ENCODE peak calls at places on chromosomes 5 and 9, in five cellular contexts. H is A673, M is uterus, B is Peyer's patch, O is GM12865. Z is an unnamed sample.
A peak's percentile ranks its signal among the peaks of the same experiment; 100 is the strongest.

GRCh38 chr9:89937051-89937450 is 332.2 kb downstream of the GADD45G start:
- DNase-seq in H (no peak), M (no peak), B (no peak), O (no peak), Z (no peak)

GRCh38 chr9:89969156-89969566 is 364.3 kb downstream of the GADD45G start:
- DNase-seq in H (no peak), M (no peak), B (no peak), O (no peak), Z (no peak)

GRCh38 chr5:148858106-148858505 is 31.7 kb downstream of the ADRB2 start:
- DNase-seq in H (no peak), M (no peak), B (no peak), O (no peak), Z (no peak)

GRCh38 chr9:133129001-133129799 is 8.2 kb upstream of the RALGDS start:
- DNase-seq in H (no peak), M (no peak), B (no peak), O (no peak), Z (no peak)

GRCh38 chr9:87766697-87767096 is 40.8 kb downstream of the CTSL start:
- DNase-seq in H (no peak), M (no peak), B (no peak), O (no peak), Z (no peak)

GRCh38 chr9:84791608-84792007 is 122.1 kb downstream of the NTRK2 start:
- DNase-seq in H (no peak), M (no peak), B (no peak), O (no peak), Z (no peak)

GRCh38 chr9:97365634-97366033 is 46.3 kb upstream of the TDRD7 start:
- DNase-seq in H (no peak), M (no peak), B (no peak), O (no peak), Z (no peak)

GRCh38 chr5:1827410-1828397 is 26.5 kb downstream of the NDUFS6 start:
- DNase-seq in H (peak; percentile 12), M (no peak), B (peak; percentile 51), O (no peak), Z (no peak)

GRCh38 chr9:69371001-69371400 is 46.0 kb downstream of the ENTREP1 start:
- DNase-seq in H (no peak), M (no peak), B (no peak), O (no peak), Z (no peak)

GRCh38 chr5:179858241-179858585 is 404 bp downstream of the MRNIP start:
- DNase-seq in H (no peak), M (no peak), B (peak; percentile 69), O (peak; percentile 64), Z (peak; percentile 26)

GRCh38 chr9:108377881-108378280 is 477.9 kb downstream of the ACTL7B start:
- DNase-seq in H (no peak), M (no peak), B (no peak), O (no peak), Z (no peak)

GRCh38 chr9:106035810-106036209 is 341.5 kb downstream of the TMEM38B start:
- DNase-seq in H (no peak), M (no peak), B (no peak), O (no peak), Z (no peak)

GRCh38 chr5:39605966-39606591 is 181.3 kb upstream of the DAB2 start:
- DNase-seq in H (no peak), M (no peak), B (no peak), O (no peak), Z (no peak)

GRCh38 chr5:97085126-97085786 is 57.2 kb downstream of the LIX1 start:
- DNase-seq in H (no peak), M (no peak), B (no peak), O (no peak), Z (no peak)

GRCh38 chr5:159805021-159805420 is 111.3 kb upstream of the ADRA1B start:
- DNase-seq in H (no peak), M (no peak), B (no peak), O (no peak), Z (no peak)

GRCh38 chr9:132991351-132992300 is 13.1 kb downstream of the GFI1B start:
- DNase-seq in H (no peak), M (no peak), B (peak; percentile 43), O (peak; percentile 27), Z (no peak)

GRCh38 chr9:107090218-107090617 is 192.9 kb upstream of the RAD23B start:
- DNase-seq in H (no peak), M (no peak), B (no peak), O (no peak), Z (no peak)

GRCh38 chr9:37976714-37977477 is 73.0 kb upstream of the SLC25A51 start:
- DNase-seq in H (no peak), M (peak; percentile 35), B (no peak), O (no peak), Z (no peak)

GRCh38 chr9:29203216-29203930 is 1630.1 kb upstream of the C9orf72 start:
- DNase-seq in H (peak; percentile 71), M (no peak), B (no peak), O (no peak), Z (no peak)

GRCh38 chr5:112626715-112627114 is 111.0 kb upstream of the APC start:
- DNase-seq in H (no peak), M (no peak), B (no peak), O (no peak), Z (no peak)

GRCh38 chr5:37838933-37839341 is 904 bp downstream of the GDNF start:
- DNase-seq in H (peak; percentile 31), M (no peak), B (no peak), O (no peak), Z (no peak)

GRCh38 chr9:111821006-111821528 is 26.3 kb upstream of the SHOC1 start:
- DNase-seq in H (no peak), M (no peak), B (no peak), O (no peak), Z (no peak)

GRCh38 chr9:69168709-69169217 is 5.3 kb upstream of the TJP2 start:
- DNase-seq in H (no peak), M (no peak), B (peak; percentile 73), O (peak; percentile 78), Z (no peak)

GRCh38 chr5:50963647-50964584 is 297.5 kb downstream of the PARP8 start:
- DNase-seq in H (peak; percentile 19), M (no peak), B (no peak), O (no peak), Z (no peak)

GRCh38 chr5:9361835-9362234 is 184.0 kb downstream of the SEMA5A start:
- DNase-seq in H (peak; percentile 65), M (peak; percentile 46), B (peak; percentile 57), O (peak; percentile 96), Z (peak; percentile 99)

GRCh38 chr5:56565693-56566092 is 249.7 kb upstream of the MAP3K1 start:
- DNase-seq in H (no peak), M (no peak), B (no peak), O (peak; percentile 50), Z (peak; percentile 15)

GRCh38 chr5:28766565-28767158 is 1728.3 kb upstream of the CDH9 start:
- DNase-seq in H (peak; percentile 63), M (no peak), B (no peak), O (peak; percentile 19), Z (no peak)

GRCh38 chr9:87071473-87071872 is 124.2 kb upstream of the GAS1 start:
- DNase-seq in H (no peak), M (no peak), B (no peak), O (no peak), Z (no peak)

GRCh38 chr5:24681106-24681505 is 36.3 kb upstream of the CDH10 start:
- DNase-seq in H (no peak), M (no peak), B (no peak), O (no peak), Z (no peak)

GRCh38 chr9:113532809-113533190 is 69.3 kb downstream of the RGS3 start:
- DNase-seq in H (no peak), M (no peak), B (no peak), O (no peak), Z (no peak)

GRCh38 chr5:98786178-98786853 is 12.9 kb downstream of the RGMB start:
- DNase-seq in H (no peak), M (no peak), B (no peak), O (no peak), Z (no peak)

GRCh38 chr5:158165647-158166046 is 306.7 kb upstream of the CLINT1 start:
- DNase-seq in H (no peak), M (no peak), B (no peak), O (no peak), Z (no peak)
- TF ChIP-seq CTCF in H (no peak), M (no peak), B (no peak), O (no peak), Z (no peak)

DNA sequence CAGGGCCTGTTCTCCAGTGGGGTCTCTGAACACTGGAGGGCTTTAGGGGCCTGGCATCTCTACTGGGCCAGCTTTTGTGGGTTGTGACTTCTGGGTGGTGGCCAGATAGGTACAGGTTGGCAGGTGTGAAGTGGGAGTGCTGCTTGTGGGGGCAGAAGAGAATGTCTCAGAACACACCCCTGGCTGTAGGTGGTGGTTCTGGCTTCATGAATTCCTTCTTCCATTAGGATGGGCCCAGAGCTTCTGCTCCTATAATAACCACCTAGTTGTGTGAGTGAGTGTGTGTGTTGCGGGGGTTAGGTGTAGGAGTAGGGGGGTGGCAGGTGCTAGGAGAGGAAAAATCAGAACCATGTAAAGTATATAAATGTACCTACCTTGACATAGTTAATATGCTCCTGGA is 1.6 kb downstream of the PDZD2 start:
- DNase-seq in H (no peak), M (no peak), B (no peak), O (no peak), Z (no peak)
- H3K4me3 ChIP-seq in H (no peak overlapping the region), M (no peak overlapping the region), B (no peak overlapping the region), O (no peak overlapping the region), Z (no peak overlapping the region)

GRCh38 chr5:178113141-178113787 is at the start of gene N4BP3:
- DNase-seq in H (peak; percentile 72), M (no peak), B (peak; percentile 76), O (peak; percentile 91), Z (no peak)
- TF ChIP-seq CTCF in H (no peak), M (no peak), B (no peak), O (peak; percentile 23), Z (peak; percentile 25)

DNA sequence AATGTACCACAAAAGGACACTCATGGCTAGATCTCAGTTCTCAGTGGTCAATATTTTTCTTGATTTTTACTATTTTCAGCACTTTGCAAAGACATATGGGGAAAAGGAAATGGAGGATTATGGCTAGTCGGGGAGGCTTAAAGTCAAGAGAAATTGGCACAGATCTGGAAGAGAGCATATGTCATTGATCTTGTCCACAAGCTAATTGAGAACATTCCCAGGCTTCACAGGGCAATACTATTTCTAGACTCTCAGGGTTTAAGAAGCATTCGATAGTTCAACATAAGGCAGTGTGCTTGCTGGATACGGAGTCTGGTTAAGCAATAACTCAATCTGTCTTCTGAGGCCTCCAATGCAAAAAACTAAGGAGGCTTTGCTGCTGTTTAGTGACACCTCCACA is 285.8 kb downstream of the ZNF608 start:
- DNase-seq in H (no peak), M (no peak), B (no peak), O (no peak), Z (no peak)
- H3K4me3 ChIP-seq in H (no peak overlapping the region), M (no peak overlapping the region), B (no peak overlapping the region), O (no peak overlapping the region), Z (no peak overlapping the region)

GRCh38 chr5:78984611-78985406 is at the start of gene ARSB:
- DNase-seq in H (peak; percentile 93), M (peak; percentile 86), B (peak; percentile 90), O (peak; percentile 90), Z (no peak)
- TF ChIP-seq CTCF in H (no peak), M (peak; percentile 62), B (no peak), O (no peak), Z (no peak)

DNA sequence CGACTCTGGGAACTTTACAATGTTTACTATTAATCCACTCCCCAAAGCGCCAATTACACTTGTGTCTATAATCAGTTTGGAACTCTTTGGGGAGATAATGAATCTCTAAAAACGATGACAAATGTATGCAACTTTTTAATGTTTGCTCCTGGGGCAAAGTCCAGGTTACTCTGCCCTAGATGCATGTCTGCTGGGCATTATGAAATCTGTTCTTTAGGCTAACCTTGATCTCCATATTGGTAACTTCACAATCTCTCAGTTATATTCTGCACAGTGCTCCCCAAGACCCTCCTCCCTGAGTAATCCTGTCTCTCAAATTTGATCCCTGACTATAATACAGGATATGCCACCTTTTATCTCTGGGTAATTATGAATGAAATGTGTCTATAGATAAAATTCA is 152.2 kb upstream of the TRPM3 start:
- DNase-seq in H (no peak), M (no peak), B (no peak), O (no peak), Z (no peak)
- H3K4me3 ChIP-seq in H (no peak overlapping the region), M (no peak overlapping the region), B (no peak overlapping the region), O (no peak overlapping the region), Z (no peak overlapping the region)